ENCODE peak calls at places on chromosomes 12 and 14, in ten cellular contexts. One of them, this sample, is unnamed.

GRCh38 chr14:32230181-32230580 is 27.1 kb upstream of the RNU6-8 start:
- DNase-seq in nucleus accumbens: no peak
- DNase-seq in effector memory CD4-positive, alpha-beta T cell: no peak
- DNase-seq in C1 segment of cervical spinal cord: no peak
- DNase-seq in activated CD4-positive, alpha-beta T cell treated with anti-CD3 and anti-CD28 coated beads, Interleukin-2, amount 50 U/mL, for 1 hour: no peak
- DNase-seq in GM18507: no peak
- DNase-seq in stimulated activated CD8-positive, alpha-beta memory T cell treated with anti-CD3 and anti-CD28 coated beads, Interleukin-7, amount 100 ng/mL, for 1 hour: no peak
- DNase-seq in thyroid gland: no peak
- DNase-seq in GDM1: no peak
- DNase-seq in NCI-H1105 treated with DMSO at 0.1 percent for 48 hours: no peak
- DNase-seq in this sample: no peak

GRCh38 chr12:128783129-128783574 is 40.6 kb downstream of the SLC15A4 start:
- DNase-seq in nucleus accumbens: no peak
- DNase-seq in effector memory CD4-positive, alpha-beta T cell: no peak
- DNase-seq in C1 segment of cervical spinal cord: no peak
- DNase-seq in activated CD4-positive, alpha-beta T cell treated with anti-CD3 and anti-CD28 coated beads, Interleukin-2, amount 50 U/mL, for 1 hour: no peak
- DNase-seq in GM18507: peak; percentile 29
- DNase-seq in stimulated activated CD8-positive, alpha-beta memory T cell treated with anti-CD3 and anti-CD28 coated beads, Interleukin-7, amount 100 ng/mL, for 1 hour: no peak
- DNase-seq in thyroid gland: no peak
- DNase-seq in GDM1: no peak
- DNase-seq in NCI-H1105 treated with DMSO at 0.1 percent for 48 hours: no peak
- DNase-seq in this sample: no peak

GRCh38 chr12:3615862-3616261 is 124.9 kb downstream of the PRMT8 start:
- DNase-seq in nucleus accumbens: no peak
- DNase-seq in effector memory CD4-positive, alpha-beta T cell: no peak
- DNase-seq in C1 segment of cervical spinal cord: no peak
- DNase-seq in activated CD4-positive, alpha-beta T cell treated with anti-CD3 and anti-CD28 coated beads, Interleukin-2, amount 50 U/mL, for 1 hour: no peak
- DNase-seq in GM18507: no peak
- DNase-seq in stimulated activated CD8-positive, alpha-beta memory T cell treated with anti-CD3 and anti-CD28 coated beads, Interleukin-7, amount 100 ng/mL, for 1 hour: no peak
- DNase-seq in thyroid gland: no peak
- DNase-seq in GDM1: no peak
- DNase-seq in NCI-H1105 treated with DMSO at 0.1 percent for 48 hours: no peak
- DNase-seq in this sample: no peak

GRCh38 chr14:48936352-48936751 is 649.8 kb downstream of the RPS29 start:
- DNase-seq in nucleus accumbens: no peak
- DNase-seq in effector memory CD4-positive, alpha-beta T cell: no peak
- DNase-seq in C1 segment of cervical spinal cord: no peak
- DNase-seq in activated CD4-positive, alpha-beta T cell treated with anti-CD3 and anti-CD28 coated beads, Interleukin-2, amount 50 U/mL, for 1 hour: no peak
- DNase-seq in GM18507: no peak
- DNase-seq in stimulated activated CD8-positive, alpha-beta memory T cell treated with anti-CD3 and anti-CD28 coated beads, Interleukin-7, amount 100 ng/mL, for 1 hour: no peak
- DNase-seq in thyroid gland: no peak
- DNase-seq in GDM1: no peak
- DNase-seq in NCI-H1105 treated with DMSO at 0.1 percent for 48 hours: no peak
- DNase-seq in this sample: no peak

GRCh38 chr12:123267991-123268843 is 3.4 kb downstream of the CDK2AP1 start:
- DNase-seq in nucleus accumbens: peak; percentile 69
- DNase-seq in effector memory CD4-positive, alpha-beta T cell: no peak
- DNase-seq in C1 segment of cervical spinal cord: peak; percentile 87
- DNase-seq in activated CD4-positive, alpha-beta T cell treated with anti-CD3 and anti-CD28 coated beads, Interleukin-2, amount 50 U/mL, for 1 hour: no peak
- DNase-seq in GM18507: no peak
- DNase-seq in stimulated activated CD8-positive, alpha-beta memory T cell treated with anti-CD3 and anti-CD28 coated beads, Interleukin-7, amount 100 ng/mL, for 1 hour: no peak
- DNase-seq in thyroid gland: no peak
- DNase-seq in GDM1: peak; percentile 68
- DNase-seq in NCI-H1105 treated with DMSO at 0.1 percent for 48 hours: peak; percentile 93
- DNase-seq in this sample: peak; percentile 60

GRCh38 chr14:23057757-23058653 is 685 bp upstream of the CDH24 start:
- DNase-seq in nucleus accumbens: no peak
- DNase-seq in effector memory CD4-positive, alpha-beta T cell: peak; percentile 78
- DNase-seq in C1 segment of cervical spinal cord: no peak
- DNase-seq in activated CD4-positive, alpha-beta T cell treated with anti-CD3 and anti-CD28 coated beads, Interleukin-2, amount 50 U/mL, for 1 hour: peak; percentile 88
- DNase-seq in GM18507: peak; percentile 83
- DNase-seq in stimulated activated CD8-positive, alpha-beta memory T cell treated with anti-CD3 and anti-CD28 coated beads, Interleukin-7, amount 100 ng/mL, for 1 hour: peak; percentile 81
- DNase-seq in thyroid gland: peak; percentile 91
- DNase-seq in GDM1: no peak
- DNase-seq in NCI-H1105 treated with DMSO at 0.1 percent for 48 hours: no peak
- DNase-seq in this sample: no peak

GRCh38 chr12:62192486-62193250 is 67.5 kb upstream of the USP15 start:
- DNase-seq in nucleus accumbens: peak; percentile 39
- DNase-seq in effector memory CD4-positive, alpha-beta T cell: peak; percentile 21
- DNase-seq in C1 segment of cervical spinal cord: peak; percentile 36
- DNase-seq in activated CD4-positive, alpha-beta T cell treated with anti-CD3 and anti-CD28 coated beads, Interleukin-2, amount 50 U/mL, for 1 hour: peak; percentile 22
- DNase-seq in GM18507: peak; percentile 22
- DNase-seq in stimulated activated CD8-positive, alpha-beta memory T cell treated with anti-CD3 and anti-CD28 coated beads, Interleukin-7, amount 100 ng/mL, for 1 hour: no peak
- DNase-seq in thyroid gland: peak; percentile 29
- DNase-seq in GDM1: peak; percentile 64
- DNase-seq in NCI-H1105 treated with DMSO at 0.1 percent for 48 hours: peak; percentile 68
- DNase-seq in this sample: peak; percentile 78

GRCh38 chr12:24499151-24500146 is 449.5 kb downstream of the BCAT1 start:
- DNase-seq in nucleus accumbens: no peak
- DNase-seq in effector memory CD4-positive, alpha-beta T cell: no peak
- DNase-seq in C1 segment of cervical spinal cord: no peak
- DNase-seq in activated CD4-positive, alpha-beta T cell treated with anti-CD3 and anti-CD28 coated beads, Interleukin-2, amount 50 U/mL, for 1 hour: no peak
- DNase-seq in GM18507: no peak
- DNase-seq in stimulated activated CD8-positive, alpha-beta memory T cell treated with anti-CD3 and anti-CD28 coated beads, Interleukin-7, amount 100 ng/mL, for 1 hour: no peak
- DNase-seq in thyroid gland: no peak
- DNase-seq in GDM1: no peak
- DNase-seq in NCI-H1105 treated with DMSO at 0.1 percent for 48 hours: no peak
- DNase-seq in this sample: no peak

GRCh38 chr14:28088125-28088524 is 678.5 kb upstream of the FOXG1 start:
- DNase-seq in nucleus accumbens: no peak
- DNase-seq in effector memory CD4-positive, alpha-beta T cell: no peak
- DNase-seq in C1 segment of cervical spinal cord: no peak
- DNase-seq in activated CD4-positive, alpha-beta T cell treated with anti-CD3 and anti-CD28 coated beads, Interleukin-2, amount 50 U/mL, for 1 hour: no peak
- DNase-seq in GM18507: no peak
- DNase-seq in stimulated activated CD8-positive, alpha-beta memory T cell treated with anti-CD3 and anti-CD28 coated beads, Interleukin-7, amount 100 ng/mL, for 1 hour: no peak
- DNase-seq in thyroid gland: no peak
- DNase-seq in GDM1: no peak
- DNase-seq in NCI-H1105 treated with DMSO at 0.1 percent for 48 hours: no peak
- DNase-seq in this sample: no peak

GRCh38 chr12:116689586-116689985 is 48.3 kb downstream of the SPRING1 start:
- DNase-seq in nucleus accumbens: no peak
- DNase-seq in effector memory CD4-positive, alpha-beta T cell: no peak
- DNase-seq in C1 segment of cervical spinal cord: no peak
- DNase-seq in activated CD4-positive, alpha-beta T cell treated with anti-CD3 and anti-CD28 coated beads, Interleukin-2, amount 50 U/mL, for 1 hour: no peak
- DNase-seq in GM18507: no peak
- DNase-seq in stimulated activated CD8-positive, alpha-beta memory T cell treated with anti-CD3 and anti-CD28 coated beads, Interleukin-7, amount 100 ng/mL, for 1 hour: no peak
- DNase-seq in thyroid gland: no peak
- DNase-seq in GDM1: peak; percentile 9
- DNase-seq in NCI-H1105 treated with DMSO at 0.1 percent for 48 hours: no peak
- DNase-seq in this sample: no peak

GRCh38 chr14:83425138-83425537 is 1891.5 kb upstream of the SEL1L start:
- DNase-seq in nucleus accumbens: no peak
- DNase-seq in effector memory CD4-positive, alpha-beta T cell: no peak
- DNase-seq in C1 segment of cervical spinal cord: no peak
- DNase-seq in activated CD4-positive, alpha-beta T cell treated with anti-CD3 and anti-CD28 coated beads, Interleukin-2, amount 50 U/mL, for 1 hour: no peak
- DNase-seq in GM18507: no peak
- DNase-seq in stimulated activated CD8-positive, alpha-beta memory T cell treated with anti-CD3 and anti-CD28 coated beads, Interleukin-7, amount 100 ng/mL, for 1 hour: no peak
- DNase-seq in thyroid gland: no peak
- DNase-seq in GDM1: no peak
- DNase-seq in NCI-H1105 treated with DMSO at 0.1 percent for 48 hours: no peak
- DNase-seq in this sample: no peak

GRCh38 chr14:75278422-75279152 is at the start of gene FOS:
- DNase-seq in nucleus accumbens: peak; percentile 92
- DNase-seq in effector memory CD4-positive, alpha-beta T cell: peak; percentile 90
- DNase-seq in C1 segment of cervical spinal cord: peak; percentile 97
- DNase-seq in activated CD4-positive, alpha-beta T cell treated with anti-CD3 and anti-CD28 coated beads, Interleukin-2, amount 50 U/mL, for 1 hour: peak; percentile 88
- DNase-seq in GM18507: peak; percentile 95
- DNase-seq in stimulated activated CD8-positive, alpha-beta memory T cell treated with anti-CD3 and anti-CD28 coated beads, Interleukin-7, amount 100 ng/mL, for 1 hour: peak; percentile 83
- DNase-seq in thyroid gland: peak; percentile 92
- DNase-seq in GDM1: peak; percentile 70
- DNase-seq in NCI-H1105 treated with DMSO at 0.1 percent for 48 hours: peak; percentile 93
- DNase-seq in this sample: peak; percentile 96

GRCh38 chr12:6276936-6277615 is 33.4 kb upstream of the PLEKHG6 start:
- DNase-seq in nucleus accumbens: no peak
- DNase-seq in effector memory CD4-positive, alpha-beta T cell: no peak
- DNase-seq in C1 segment of cervical spinal cord: no peak
- DNase-seq in activated CD4-positive, alpha-beta T cell treated with anti-CD3 and anti-CD28 coated beads, Interleukin-2, amount 50 U/mL, for 1 hour: no peak
- DNase-seq in GM18507: no peak
- DNase-seq in stimulated activated CD8-positive, alpha-beta memory T cell treated with anti-CD3 and anti-CD28 coated beads, Interleukin-7, amount 100 ng/mL, for 1 hour: no peak
- DNase-seq in thyroid gland: no peak
- DNase-seq in GDM1: no peak
- DNase-seq in NCI-H1105 treated with DMSO at 0.1 percent for 48 hours: no peak
- DNase-seq in this sample: no peak

GRCh38 chr12:69059465-69060457 is 126.8 kb upstream of the CPM start:
- DNase-seq in nucleus accumbens: no peak
- DNase-seq in effector memory CD4-positive, alpha-beta T cell: no peak
- DNase-seq in C1 segment of cervical spinal cord: no peak
- DNase-seq in activated CD4-positive, alpha-beta T cell treated with anti-CD3 and anti-CD28 coated beads, Interleukin-2, amount 50 U/mL, for 1 hour: no peak
- DNase-seq in GM18507: no peak
- DNase-seq in stimulated activated CD8-positive, alpha-beta memory T cell treated with anti-CD3 and anti-CD28 coated beads, Interleukin-7, amount 100 ng/mL, for 1 hour: no peak
- DNase-seq in thyroid gland: no peak
- DNase-seq in GDM1: no peak
- DNase-seq in NCI-H1105 treated with DMSO at 0.1 percent for 48 hours: no peak
- DNase-seq in this sample: no peak

GRCh38 chr14:24088095-24088494 is 6.0 kb upstream of the PCK2 start:
- DNase-seq in nucleus accumbens: no peak
- DNase-seq in effector memory CD4-positive, alpha-beta T cell: no peak
- DNase-seq in C1 segment of cervical spinal cord: no peak
- DNase-seq in activated CD4-positive, alpha-beta T cell treated with anti-CD3 and anti-CD28 coated beads, Interleukin-2, amount 50 U/mL, for 1 hour: no peak
- DNase-seq in GM18507: no peak
- DNase-seq in stimulated activated CD8-positive, alpha-beta memory T cell treated with anti-CD3 and anti-CD28 coated beads, Interleukin-7, amount 100 ng/mL, for 1 hour: no peak
- DNase-seq in thyroid gland: no peak
- DNase-seq in GDM1: no peak
- DNase-seq in NCI-H1105 treated with DMSO at 0.1 percent for 48 hours: no peak
- DNase-seq in this sample: no peak

GRCh38 chr12:128817115-128818015 is 6.4 kb downstream of the SLC15A4 start:
- DNase-seq in nucleus accumbens: no peak
- DNase-seq in effector memory CD4-positive, alpha-beta T cell: no peak
- DNase-seq in C1 segment of cervical spinal cord: no peak
- DNase-seq in activated CD4-positive, alpha-beta T cell treated with anti-CD3 and anti-CD28 coated beads, Interleukin-2, amount 50 U/mL, for 1 hour: no peak
- DNase-seq in GM18507: no peak
- DNase-seq in stimulated activated CD8-positive, alpha-beta memory T cell treated with anti-CD3 and anti-CD28 coated beads, Interleukin-7, amount 100 ng/mL, for 1 hour: no peak
- DNase-seq in thyroid gland: peak; percentile 83
- DNase-seq in GDM1: no peak
- DNase-seq in NCI-H1105 treated with DMSO at 0.1 percent for 48 hours: no peak
- DNase-seq in this sample: no peak

GRCh38 chr12:114611145-114612018 is 72.6 kb downstream of the TBX3 start:
- DNase-seq in nucleus accumbens: no peak
- DNase-seq in effector memory CD4-positive, alpha-beta T cell: no peak
- DNase-seq in C1 segment of cervical spinal cord: no peak
- DNase-seq in activated CD4-positive, alpha-beta T cell treated with anti-CD3 and anti-CD28 coated beads, Interleukin-2, amount 50 U/mL, for 1 hour: no peak
- DNase-seq in GM18507: no peak
- DNase-seq in stimulated activated CD8-positive, alpha-beta memory T cell treated with anti-CD3 and anti-CD28 coated beads, Interleukin-7, amount 100 ng/mL, for 1 hour: no peak
- DNase-seq in thyroid gland: no peak
- DNase-seq in GDM1: no peak
- DNase-seq in NCI-H1105 treated with DMSO at 0.1 percent for 48 hours: no peak
- DNase-seq in this sample: no peak

GRCh38 chr12:104956870-104957301 is 1.2 kb downstream of the SLC41A2 start:
- DNase-seq in nucleus accumbens: no peak
- DNase-seq in effector memory CD4-positive, alpha-beta T cell: no peak
- DNase-seq in C1 segment of cervical spinal cord: no peak
- DNase-seq in activated CD4-positive, alpha-beta T cell treated with anti-CD3 and anti-CD28 coated beads, Interleukin-2, amount 50 U/mL, for 1 hour: no peak
- DNase-seq in GM18507: no peak
- DNase-seq in stimulated activated CD8-positive, alpha-beta memory T cell treated with anti-CD3 and anti-CD28 coated beads, Interleukin-7, amount 100 ng/mL, for 1 hour: no peak
- DNase-seq in thyroid gland: no peak
- DNase-seq in GDM1: no peak
- DNase-seq in NCI-H1105 treated with DMSO at 0.1 percent for 48 hours: peak; percentile 19
- DNase-seq in this sample: no peak

GRCh38 chr12:116863275-116863767 is 17.9 kb downstream of the HRK start:
- DNase-seq in nucleus accumbens: no peak
- DNase-seq in effector memory CD4-positive, alpha-beta T cell: no peak
- DNase-seq in C1 segment of cervical spinal cord: no peak
- DNase-seq in activated CD4-positive, alpha-beta T cell treated with anti-CD3 and anti-CD28 coated beads, Interleukin-2, amount 50 U/mL, for 1 hour: no peak
- DNase-seq in GM18507: no peak
- DNase-seq in stimulated activated CD8-positive, alpha-beta memory T cell treated with anti-CD3 and anti-CD28 coated beads, Interleukin-7, amount 100 ng/mL, for 1 hour: no peak
- DNase-seq in thyroid gland: no peak
- DNase-seq in GDM1: no peak
- DNase-seq in NCI-H1105 treated with DMSO at 0.1 percent for 48 hours: no peak
- DNase-seq in this sample: no peak

GRCh38 chr12:115182239-115182638 is 498.3 kb upstream of the TBX3 start:
- DNase-seq in nucleus accumbens: no peak
- DNase-seq in effector memory CD4-positive, alpha-beta T cell: no peak
- DNase-seq in C1 segment of cervical spinal cord: no peak
- DNase-seq in activated CD4-positive, alpha-beta T cell treated with anti-CD3 and anti-CD28 coated beads, Interleukin-2, amount 50 U/mL, for 1 hour: no peak
- DNase-seq in GM18507: no peak
- DNase-seq in stimulated activated CD8-positive, alpha-beta memory T cell treated with anti-CD3 and anti-CD28 coated beads, Interleukin-7, amount 100 ng/mL, for 1 hour: no peak
- DNase-seq in thyroid gland: no peak
- DNase-seq in GDM1: no peak
- DNase-seq in NCI-H1105 treated with DMSO at 0.1 percent for 48 hours: no peak
- DNase-seq in this sample: no peak

GRCh38 chr12:113835913-113836312 is 130.2 kb downstream of the RBM19 start:
- DNase-seq in nucleus accumbens: no peak
- DNase-seq in effector memory CD4-positive, alpha-beta T cell: no peak
- DNase-seq in C1 segment of cervical spinal cord: no peak
- DNase-seq in activated CD4-positive, alpha-beta T cell treated with anti-CD3 and anti-CD28 coated beads, Interleukin-2, amount 50 U/mL, for 1 hour: no peak
- DNase-seq in GM18507: no peak
- DNase-seq in stimulated activated CD8-positive, alpha-beta memory T cell treated with anti-CD3 and anti-CD28 coated beads, Interleukin-7, amount 100 ng/mL, for 1 hour: no peak
- DNase-seq in thyroid gland: no peak
- DNase-seq in GDM1: no peak
- DNase-seq in NCI-H1105 treated with DMSO at 0.1 percent for 48 hours: no peak
- DNase-seq in this sample: no peak

GRCh38 chr12:89737000-89737399 is 28.4 kb upstream of the ATP2B1 start:
- DNase-seq in nucleus accumbens: no peak
- DNase-seq in effector memory CD4-positive, alpha-beta T cell: no peak
- DNase-seq in C1 segment of cervical spinal cord: no peak
- DNase-seq in activated CD4-positive, alpha-beta T cell treated with anti-CD3 and anti-CD28 coated beads, Interleukin-2, amount 50 U/mL, for 1 hour: no peak
- DNase-seq in GM18507: no peak
- DNase-seq in stimulated activated CD8-positive, alpha-beta memory T cell treated with anti-CD3 and anti-CD28 coated beads, Interleukin-7, amount 100 ng/mL, for 1 hour: no peak
- DNase-seq in thyroid gland: no peak
- DNase-seq in GDM1: no peak
- DNase-seq in NCI-H1105 treated with DMSO at 0.1 percent for 48 hours: no peak
- DNase-seq in this sample: no peak

GRCh38 chr14:90546767-90547166 is 149.9 kb downstream of the CALM1 start:
- DNase-seq in nucleus accumbens: no peak
- DNase-seq in effector memory CD4-positive, alpha-beta T cell: no peak
- DNase-seq in C1 segment of cervical spinal cord: no peak
- DNase-seq in activated CD4-positive, alpha-beta T cell treated with anti-CD3 and anti-CD28 coated beads, Interleukin-2, amount 50 U/mL, for 1 hour: no peak
- DNase-seq in GM18507: no peak
- DNase-seq in stimulated activated CD8-positive, alpha-beta memory T cell treated with anti-CD3 and anti-CD28 coated beads, Interleukin-7, amount 100 ng/mL, for 1 hour: no peak
- DNase-seq in thyroid gland: no peak
- DNase-seq in GDM1: no peak
- DNase-seq in NCI-H1105 treated with DMSO at 0.1 percent for 48 hours: no peak
- DNase-seq in this sample: no peak

GRCh38 chr14:75181426-75182062 is 5.1 kb upstream of the TMED10 start:
- DNase-seq in nucleus accumbens: no peak
- DNase-seq in effector memory CD4-positive, alpha-beta T cell: no peak
- DNase-seq in C1 segment of cervical spinal cord: no peak
- DNase-seq in activated CD4-positive, alpha-beta T cell treated with anti-CD3 and anti-CD28 coated beads, Interleukin-2, amount 50 U/mL, for 1 hour: no peak
- DNase-seq in GM18507: no peak
- DNase-seq in stimulated activated CD8-positive, alpha-beta memory T cell treated with anti-CD3 and anti-CD28 coated beads, Interleukin-7, amount 100 ng/mL, for 1 hour: no peak
- DNase-seq in thyroid gland: peak; percentile 41
- DNase-seq in GDM1: no peak
- DNase-seq in NCI-H1105 treated with DMSO at 0.1 percent for 48 hours: no peak
- DNase-seq in this sample: no peak

GRCh38 chr12:20063116-20063515 is 305.2 kb upstream of the PDE3A start:
- DNase-seq in nucleus accumbens: no peak
- DNase-seq in effector memory CD4-positive, alpha-beta T cell: no peak
- DNase-seq in C1 segment of cervical spinal cord: no peak
- DNase-seq in activated CD4-positive, alpha-beta T cell treated with anti-CD3 and anti-CD28 coated beads, Interleukin-2, amount 50 U/mL, for 1 hour: no peak
- DNase-seq in GM18507: no peak
- DNase-seq in stimulated activated CD8-positive, alpha-beta memory T cell treated with anti-CD3 and anti-CD28 coated beads, Interleukin-7, amount 100 ng/mL, for 1 hour: no peak
- DNase-seq in thyroid gland: no peak
- DNase-seq in GDM1: no peak
- DNase-seq in NCI-H1105 treated with DMSO at 0.1 percent for 48 hours: no peak
- DNase-seq in this sample: no peak

GRCh38 chr14:90828642-90829487 is 12.6 kb upstream of the TTC7B start:
- DNase-seq in nucleus accumbens: no peak
- DNase-seq in effector memory CD4-positive, alpha-beta T cell: no peak
- DNase-seq in C1 segment of cervical spinal cord: no peak
- DNase-seq in activated CD4-positive, alpha-beta T cell treated with anti-CD3 and anti-CD28 coated beads, Interleukin-2, amount 50 U/mL, for 1 hour: no peak
- DNase-seq in GM18507: no peak
- DNase-seq in stimulated activated CD8-positive, alpha-beta memory T cell treated with anti-CD3 and anti-CD28 coated beads, Interleukin-7, amount 100 ng/mL, for 1 hour: no peak
- DNase-seq in thyroid gland: no peak
- DNase-seq in GDM1: no peak
- DNase-seq in NCI-H1105 treated with DMSO at 0.1 percent for 48 hours: no peak
- DNase-seq in this sample: no peak

GRCh38 chr12:92439397-92439779 is 263.4 kb upstream of the PLEKHG7 start:
- DNase-seq in nucleus accumbens: no peak
- DNase-seq in effector memory CD4-positive, alpha-beta T cell: no peak
- DNase-seq in C1 segment of cervical spinal cord: no peak
- DNase-seq in activated CD4-positive, alpha-beta T cell treated with anti-CD3 and anti-CD28 coated beads, Interleukin-2, amount 50 U/mL, for 1 hour: no peak
- DNase-seq in GM18507: no peak
- DNase-seq in stimulated activated CD8-positive, alpha-beta memory T cell treated with anti-CD3 and anti-CD28 coated beads, Interleukin-7, amount 100 ng/mL, for 1 hour: no peak
- DNase-seq in thyroid gland: no peak
- DNase-seq in GDM1: no peak
- DNase-seq in NCI-H1105 treated with DMSO at 0.1 percent for 48 hours: no peak
- DNase-seq in this sample: no peak

GRCh38 chr12:1525858-1526257 is 68.5 kb downstream of the FBXL14 start:
- DNase-seq in nucleus accumbens: no peak
- DNase-seq in effector memory CD4-positive, alpha-beta T cell: no peak
- DNase-seq in C1 segment of cervical spinal cord: no peak
- DNase-seq in activated CD4-positive, alpha-beta T cell treated with anti-CD3 and anti-CD28 coated beads, Interleukin-2, amount 50 U/mL, for 1 hour: no peak
- DNase-seq in GM18507: no peak
- DNase-seq in stimulated activated CD8-positive, alpha-beta memory T cell treated with anti-CD3 and anti-CD28 coated beads, Interleukin-7, amount 100 ng/mL, for 1 hour: no peak
- DNase-seq in thyroid gland: no peak
- DNase-seq in GDM1: no peak
- DNase-seq in NCI-H1105 treated with DMSO at 0.1 percent for 48 hours: no peak
- DNase-seq in this sample: no peak